ENCODE peak calls at places on chromosomes 4 and X, in ten cellular contexts. E is tibial artery; O is heart left ventricle; P is stimulated activated CD8-positive, alpha-beta memory T cell treated with anti-CD3 and anti-CD28 coated beads, Interleukin-4, amount 100 ng/mL, for 48 hours; B is dorsolateral prefrontal cortex; A is non-pigmented ciliary epithelial cell; R is activated CD4-positive, alpha-beta T cell treated with anti-CD3 and anti-CD28 coated beads, Interleukin-2, amount 50 U/mL, for 1 hour; T is AG10803; G is T-cell; Z is activated T-cell treated with anti-CD3 and anti-CD28 coated beads for 1 hour. H is an unnamed sample.

GRCh38 chr4:152635876-152636275 is 43.9 kb downstream of the TMEM154 start:
- DNase-seq in O (no peak), B (no peak), A (no peak), P (no peak), Z (no peak), T (no peak), E (no peak), G (no peak), R (no peak), H (no peak)

GRCh38 chr4:141686929-141687328 is 50.5 kb downstream of the IL15 start:
- DNase-seq in A (no peak), B (no peak), T (peak), R (no peak), G (no peak), E (no peak), P (no peak), Z (no peak), O (no peak), H (no peak)

GRCh38 chr4:780730-781492 is 45.0 kb downstream of the CPLX1 start:
- DNase-seq in P (no peak), A (no peak), O (no peak), Z (no peak), R (no peak), E (no peak), G (no peak), T (no peak), B (no peak), H (no peak)

GRCh38 chr4:10123227-10124101 is 6.9 kb upstream of the WDR1 start:
- DNase-seq in G (peak), O (no peak), B (no peak), P (peak), R (no peak), Z (no peak), E (no peak), A (no peak), T (no peak), H (peak)

GRCh38 chr4:70583952-70584834 is 7.9 kb upstream of the AMBN start:
- DNase-seq in O (no peak), B (no peak), P (no peak), Z (no peak), G (no peak), E (no peak), R (no peak), T (no peak), A (no peak), H (no peak)

GRCh38 chrX:138771042-138771441 is 59.5 kb upstream of the FGF13 start:
- DNase-seq in T (peak), R (no peak), O (no peak), Z (no peak), E (no peak), G (no peak), B (no peak), A (no peak), P (no peak), H (no peak)

GRCh38 chr4:68948985-68949384 is 2.6 kb downstream of the UGT2A3 start:
- DNase-seq in Z (no peak), T (no peak), G (no peak), P (no peak), B (no peak), A (no peak), R (no peak), E (no peak), O (no peak), H (no peak)

GRCh38 chrX:10098235-10098819 is 58.4 kb upstream of the CLCN4 start:
- DNase-seq in R (peak), Z (peak), T (peak), A (no peak), B (no peak), P (peak), G (peak), E (no peak), O (no peak), H (no peak)

GRCh38 chrX:5726246-5726645 is 502.4 kb downstream of the NLGN4X start:
- DNase-seq in E (no peak), Z (no peak), G (no peak), B (no peak), T (peak), O (peak), P (no peak), R (no peak), A (no peak), H (no peak)

GRCh38 chrX:110691446-110691845 is 104.2 kb downstream of the CHRDL1 start:
- DNase-seq in T (no peak), O (no peak), P (no peak), G (no peak), B (no peak), E (no peak), Z (no peak), R (no peak), A (no peak), H (no peak)

GRCh38 chr4:4344915-4345527 is 41.9 kb upstream of the NSG1 start:
- DNase-seq in E (no peak), O (no peak), Z (no peak), R (no peak), G (no peak), P (no peak), T (no peak), B (no peak), A (no peak), H (no peak)

GRCh38 chr4:56684320-56684719 is 3.2 kb upstream of the HOPX start:
- DNase-seq in T (peak), A (no peak), P (no peak), Z (no peak), O (no peak), R (no peak), E (no peak), B (no peak), G (no peak), H (no peak)

GRCh38 chr4:112168719-112169500 is 23.7 kb downstream of the FAM241A start:
- DNase-seq in E (no peak), Z (no peak), B (no peak), A (no peak), G (no peak), R (no peak), T (no peak), O (no peak), P (no peak), H (no peak)

GRCh38 chrX:41720125-41720780 is 3.7 kb upstream of the GPR82 start:
- DNase-seq in R (peak), Z (peak), G (peak), A (no peak), B (no peak), O (no peak), P (peak), E (no peak), T (no peak), H (no peak)

GRCh38 chr4:4386736-4387392 is at the start of gene NSG1:
- DNase-seq in E (no peak), T (peak), A (no peak), Z (peak), G (peak), O (peak), R (peak), B (peak), P (peak), H (peak)

GRCh38 chrX:40772290-40772689 is 36.9 kb upstream of the MED14 start:
- DNase-seq in R (no peak), E (no peak), T (peak), Z (no peak), G (no peak), B (no peak), P (no peak), A (no peak), O (no peak), H (no peak)

GRCh38 chrX:20274121-20274520 is 7.4 kb upstream of the RPS6KA3 start:
- DNase-seq in T (peak), R (no peak), G (no peak), E (no peak), Z (no peak), O (no peak), P (no peak), B (no peak), A (no peak), H (no peak)

GRCh38 chrX:128619490-128619889 is 567.3 kb upstream of the ACTRT1 start:
- DNase-seq in Z (no peak), P (no peak), T (no peak), A (no peak), E (no peak), R (no peak), B (no peak), O (no peak), G (no peak), H (no peak)

GRCh38 chr4:6450709-6451108 is 21.7 kb downstream of the PPP2R2C start:
- DNase-seq in O (no peak), A (no peak), B (no peak), P (no peak), E (no peak), Z (no peak), R (no peak), G (no peak), T (no peak), H (no peak)

GRCh38 chrX:41482153-41482850 is 35.2 kb downstream of the NYX start:
- DNase-seq in R (no peak), T (peak), Z (no peak), A (no peak), O (no peak), B (no peak), P (no peak), E (no peak), G (no peak), H (no peak)

GRCh38 chr4:48343531-48343930 is 2.2 kb downstream of the SLAIN2 start:
- DNase-seq in T (peak), B (no peak), A (no peak), P (no peak), R (no peak), O (no peak), Z (no peak), G (no peak), E (no peak), H (no peak)

H was measured in WTC11.